ENCODE peak calls at places on chromosomes 7 and 10, in eight cellular contexts. Y is T-helper 9 cell, A is H7, I is Calu3, E is RPMI7951, K is HepG2, F is sciatic nerve, G is NB4. M is an unnamed sample.

GRCh38 chr10:78757542-78757941 is 311.2 kb upstream of the ZMIZ1 start:
- DNase-seq in Y (no peak), A (no peak), I (no peak), E (peak), K (no peak), F (no peak), G (peak), M (no peak)

GRCh38 chr7:71752171-71752935 is 620.4 kb downstream of the GALNT17 start:
- DNase-seq in Y (no peak), A (peak), I (peak), E (peak), K (peak), F (peak), G (peak), M (no peak)

GRCh38 chr10:77784856-77785255 is 141.7 kb downstream of the DLG5 start:
- DNase-seq in Y (no peak), A (no peak), I (no peak), E (peak), K (no peak), F (no peak), G (no peak), M (no peak)

GRCh38 chr10:48484911-48485310 is 120.0 kb downstream of the ARHGAP22 start:
- DNase-seq in Y (no peak), A (no peak), I (no peak), E (no peak), K (peak), F (no peak), G (no peak), M (no peak)

GRCh38 chr10:80410122-80410521 is 1.8 kb downstream of the PRXL2A start:
- DNase-seq in Y (no peak), A (no peak), I (no peak), E (no peak), K (no peak), F (no peak), G (no peak), M (no peak)

GRCh38 chr10:93458821-93459257 is 23.3 kb downstream of the MYOF start:
- DNase-seq in Y (no peak), A (peak), I (peak), E (peak), K (peak), F (peak), G (peak), M (no peak)

GRCh38 chr10:51667992-51668689 is 31.3 kb downstream of the CSTF2T start:
- DNase-seq in Y (no peak), A (no peak), I (no peak), E (peak), K (no peak), F (no peak), G (no peak), M (no peak)

GRCh38 chr7:105656922-105657521 is 75.7 kb upstream of the EFCAB10 start:
- DNase-seq in Y (peak), A (peak), I (peak), E (peak), K (no peak), F (no peak), G (peak), M (peak)

GRCh38 chr7:79912213-79912633 is 222.4 kb upstream of the GNAI1 start:
- DNase-seq in Y (no peak), A (no peak), I (no peak), E (no peak), K (no peak), F (no peak), G (no peak), M (no peak)

GRCh38 chr10:821322-821721 is 110.2 kb downstream of the LARP4B start:
- DNase-seq in Y (no peak), A (no peak), I (no peak), E (peak), K (no peak), F (no peak), G (peak), M (no peak)

GRCh38 chr10:21317902-21318301 is 207.6 kb downstream of the SKIDA1 start:
- DNase-seq in Y (no peak), A (no peak), I (no peak), E (peak), K (no peak), F (no peak), G (no peak), M (no peak)

GRCh38 chr7:17123020-17123419 is 175.4 kb upstream of the AHR start:
- DNase-seq in Y (no peak), A (no peak), I (no peak), E (peak), K (no peak), F (no peak), G (peak), M (no peak)

GRCh38 chr10:50367732-50368131 is 116.4 kb upstream of the ASAH2 start:
- DNase-seq in Y (no peak), A (peak), I (peak), E (peak), K (peak), F (no peak), G (peak), M (no peak)

GRCh38 chr10:114083040-114083439 is 39.4 kb downstream of the ADRB1 start:
- DNase-seq in Y (no peak), A (no peak), I (peak), E (no peak), K (no peak), F (no peak), G (no peak), M (no peak)

GRCh38 chr7:104938741-104939390 is 75.1 kb upstream of the KMT2E start:
- DNase-seq in Y (no peak), A (no peak), I (no peak), E (no peak), K (no peak), F (no peak), G (no peak), M (no peak)

GRCh38 chr10:70317943-70318318 is 34.1 kb upstream of the NPFFR1 start:
- DNase-seq in Y (no peak), A (no peak), I (no peak), E (no peak), K (no peak), F (no peak), G (no peak), M (no peak)

GRCh38 chr10:132036887-132037675 is 28.7 kb upstream of the JAKMIP3 start:
- DNase-seq in Y (no peak), A (peak), I (no peak), E (no peak), K (no peak), F (no peak), G (no peak), M (no peak)

GRCh38 chr10:111261066-111261465 is 184.2 kb downstream of the ADRA2A start:
- DNase-seq in Y (no peak), A (no peak), I (no peak), E (no peak), K (no peak), F (no peak), G (no peak), M (no peak)

GRCh38 chr7:25725483-25725882 is 426.5 kb upstream of the NFE2L3 start:
- DNase-seq in Y (no peak), A (no peak), I (no peak), E (no peak), K (no peak), F (no peak), G (no peak), M (no peak)

GRCh38 chr7:137328389-137329120 is 15.0 kb downstream of the PTN start:
- DNase-seq in Y (no peak), A (no peak), I (no peak), E (no peak), K (no peak), F (no peak), G (no peak), M (no peak)

GRCh38 chr10:50397312-50398140 is 146.2 kb upstream of the ASAH2 start:
- DNase-seq in Y (no peak), A (no peak), I (no peak), E (no peak), K (peak), F (no peak), G (no peak), M (no peak)

GRCh38 chr7:150368098-150368883 is at the start of gene REPIN1:
- DNase-seq in Y (peak), A (peak), I (peak), E (peak), K (peak), F (peak), G (peak), M (peak)

GRCh38 chr7:92916751-92917369 is 80.5 kb upstream of the CDK6 start:
- DNase-seq in Y (no peak), A (no peak), I (peak), E (peak), K (peak), F (no peak), G (no peak), M (no peak)

GRCh38 chr10:73576178-73576889 is 14.8 kb downstream of the USP54 start:
- DNase-seq in Y (no peak), A (no peak), I (no peak), E (peak), K (peak), F (no peak), G (peak), M (no peak)